ENCODE peak calls at places on chromosome 4, in four cellular contexts. X is colonic mucosa, A is kidney epithelial cell, D is cardiac muscle cell. L is an unnamed sample.
A peak's percentile ranks its signal among the peaks of the same experiment; 100 is the strongest.

GRCh38 chr4:59400334-59400733 is 1799.8 kb upstream of the ADGRL3 start:
- DNase-seq in X (no peak), A (no peak), D (no peak), L (no peak)

GRCh38 chr4:1112821-1113182 is 562 bp downstream of the RNF212 start:
- DNase-seq in A (no peak), D (no peak), X (no peak), L (no peak)

GRCh38 chr4:26803462-26803861 is 57.2 kb upstream of the STIM2 start:
- DNase-seq in A (no peak), D (peak; percentile 33), X (no peak), L (no peak)

GRCh38 chr4:187692626-187693025 is 302.9 kb upstream of the ZFP42 start:
- DNase-seq in D (no peak), X (no peak), A (no peak), L (no peak)

GRCh38 chr4:94507708-94508107 is 56.0 kb downstream of the PDLIM5 start:
- DNase-seq in A (peak; percentile 68), D (peak; percentile 30), X (peak; percentile 29), L (peak; percentile 83)

GRCh38 chr4:78222575-78223186 is 165.6 kb downstream of the FRAS1 start:
- DNase-seq in A (no peak), X (no peak), D (no peak), L (no peak)

GRCh38 chr4:25184056-25184455 is 23.8 kb upstream of the SEPSECS start:
- DNase-seq in X (no peak), A (no peak), D (no peak), L (no peak)

GRCh38 chr4:139028191-139028661 is 12.6 kb downstream of the NOCT start:
- DNase-seq in X (no peak), A (no peak), D (peak; percentile 15), L (no peak)

GRCh38 chr4:19945979-19946380 is 305.7 kb upstream of the SLIT2 start:
- DNase-seq in X (no peak), D (no peak), A (peak; percentile 73), L (peak; percentile 99)

GRCh38 chr4:55553442-55553841 is 6.7 kb upstream of the CLOCK start:
- DNase-seq in X (no peak), A (no peak), D (no peak), L (peak; percentile 43)

GRCh38 chr4:161256716-161257115 is 907.1 kb downstream of the FSTL5 start:
- DNase-seq in D (no peak), X (no peak), A (no peak), L (no peak)

GRCh38 chr4:136524039-136524438 is 1008.3 kb downstream of the PCDH18 start:
- DNase-seq in X (no peak), A (no peak), D (no peak), L (no peak)

GRCh38 chr4:87038837-87039715 is 104.3 kb downstream of the AFF1 start:
- DNase-seq in A (peak; percentile 94), X (no peak), D (peak; percentile 88), L (peak; percentile 91)

GRCh38 chr4:153267013-153267412 is 62.8 kb downstream of the TRIM2 start:
- DNase-seq in D (no peak), A (no peak), X (peak; percentile 46), L (peak; percentile 62)

GRCh38 chr4:1721666-1722550 is 587 bp downstream of the TACC3 start:
- DNase-seq in X (no peak), D (no peak), A (no peak), L (no peak)

DNA sequence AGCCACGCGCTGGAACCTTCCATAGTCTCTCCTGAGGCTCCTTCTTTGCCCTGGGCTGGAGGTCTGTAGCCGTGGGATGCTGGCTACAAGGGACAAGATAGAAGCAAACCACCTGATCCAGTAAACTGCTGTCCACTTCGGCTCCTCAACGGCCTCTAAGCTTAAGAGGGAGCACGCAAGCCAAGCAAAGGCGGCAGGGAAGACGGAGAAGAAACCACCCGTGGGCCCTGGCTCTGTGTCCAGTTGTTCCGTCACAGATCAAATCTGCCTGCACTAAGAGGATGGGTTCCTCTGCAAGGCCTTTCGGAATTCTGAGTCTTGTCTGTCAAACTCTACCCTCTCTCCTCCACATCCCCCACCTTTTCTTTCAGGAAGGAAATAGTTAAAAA is 401 bp upstream of the EDNRA start:
- DNase-seq in X (no peak), D (no peak), A (no peak), L (no peak)
- H3K4me3 ChIP-seq in X (no peak overlapping the region), D (peak overlapping the region; percentile 81), A (peak overlapping the region; percentile 77), L (peak overlapping the region; percentile 59)

DNA sequence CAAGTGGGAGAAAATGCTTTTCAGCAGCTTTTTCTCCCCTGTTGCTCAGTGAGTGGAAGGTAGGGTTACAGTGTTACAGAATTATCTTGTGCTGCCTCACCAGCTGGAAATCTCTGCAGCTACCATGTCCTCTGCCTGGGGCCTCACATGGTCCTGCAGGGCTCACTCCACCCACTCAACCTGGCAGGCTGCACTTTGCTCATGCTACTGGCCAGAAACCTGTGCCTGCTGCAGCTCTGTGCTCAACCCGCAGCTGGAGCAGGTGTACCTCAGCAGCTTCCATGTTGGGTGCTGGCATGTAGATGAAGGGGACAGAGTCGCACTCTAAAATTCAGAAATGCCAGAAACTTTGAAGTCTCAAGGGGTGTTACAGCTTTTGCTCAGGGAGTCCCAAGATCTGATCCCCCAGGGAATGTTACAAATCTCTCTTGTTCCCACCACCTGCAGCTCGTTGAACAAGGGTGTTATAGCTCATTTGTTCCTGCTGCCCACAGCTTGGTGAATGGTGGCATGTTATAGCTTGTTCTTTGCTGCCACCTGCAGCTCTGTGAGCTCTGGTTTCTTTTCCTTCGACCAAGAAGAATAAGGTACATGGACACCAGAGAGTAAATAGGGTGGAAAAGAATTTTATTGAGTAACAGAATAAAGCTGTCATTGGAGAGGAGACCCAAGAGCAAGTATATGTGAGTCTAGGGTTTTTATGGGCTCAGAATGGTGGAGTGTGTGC is 845.8 kb downstream of the TECRL start:
- DNase-seq in X (no peak), A (no peak), D (peak; percentile 23), L (no peak)
- TF ChIP-seq CTCF in X (no peak), A (no peak), D (no peak), L (no peak)

GRCh38 chr4:142402156-142402555 is 443.9 kb downstream of the INPP4B start:
- DNase-seq in X (no peak), A (no peak), D (no peak), L (peak; percentile 51)

GRCh38 chr4:142393127-142393526 is 453.0 kb downstream of the INPP4B start:
- DNase-seq in X (no peak), D (no peak), A (no peak), L (no peak)

GRCh38 chr4:142396279-142396678 is 449.8 kb downstream of the INPP4B start:
- DNase-seq in A (no peak), X (no peak), D (no peak), L (no peak)
- H3K4me3 ChIP-seq in A (no peak overlapping the region), X (no peak overlapping the region), D (no peak overlapping the region), L (no peak overlapping the region)

GRCh38 chr4:81756042-81756441 is 284.3 kb upstream of the RASGEF1B start:
- DNase-seq in D (no peak), X (no peak), A (no peak), L (no peak)
- TF ChIP-seq CTCF in D (no peak), X (no peak), A (no peak), L (no peak)

DNA sequence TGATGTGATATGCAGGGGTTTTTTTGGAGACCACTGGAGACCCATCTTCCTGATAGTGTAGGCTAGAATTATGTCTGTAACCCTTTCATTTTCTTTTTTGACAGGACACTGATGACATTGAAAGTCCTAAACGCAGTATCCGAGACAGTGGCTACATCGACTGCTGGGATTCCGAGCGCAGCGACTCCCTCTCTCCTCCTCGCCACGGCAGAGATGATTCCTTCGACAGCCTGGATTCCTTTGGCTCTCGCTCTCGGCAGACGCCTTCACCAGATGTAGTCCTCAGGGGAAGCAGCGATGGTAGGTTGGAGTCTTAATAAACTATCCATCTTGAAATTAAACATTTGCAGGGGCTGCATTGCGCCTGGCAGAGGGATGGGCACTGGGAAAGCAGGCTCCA is 75.4 kb downstream of the LIMCH1 start:
- DNase-seq in D (no peak), A (no peak), X (peak; percentile 19), L (no peak)
- H3K4me3 ChIP-seq in D (no peak overlapping the region), A (peak overlapping the region; percentile 37), X (no peak overlapping the region), L (peak overlapping the region; percentile 13)

DNA sequence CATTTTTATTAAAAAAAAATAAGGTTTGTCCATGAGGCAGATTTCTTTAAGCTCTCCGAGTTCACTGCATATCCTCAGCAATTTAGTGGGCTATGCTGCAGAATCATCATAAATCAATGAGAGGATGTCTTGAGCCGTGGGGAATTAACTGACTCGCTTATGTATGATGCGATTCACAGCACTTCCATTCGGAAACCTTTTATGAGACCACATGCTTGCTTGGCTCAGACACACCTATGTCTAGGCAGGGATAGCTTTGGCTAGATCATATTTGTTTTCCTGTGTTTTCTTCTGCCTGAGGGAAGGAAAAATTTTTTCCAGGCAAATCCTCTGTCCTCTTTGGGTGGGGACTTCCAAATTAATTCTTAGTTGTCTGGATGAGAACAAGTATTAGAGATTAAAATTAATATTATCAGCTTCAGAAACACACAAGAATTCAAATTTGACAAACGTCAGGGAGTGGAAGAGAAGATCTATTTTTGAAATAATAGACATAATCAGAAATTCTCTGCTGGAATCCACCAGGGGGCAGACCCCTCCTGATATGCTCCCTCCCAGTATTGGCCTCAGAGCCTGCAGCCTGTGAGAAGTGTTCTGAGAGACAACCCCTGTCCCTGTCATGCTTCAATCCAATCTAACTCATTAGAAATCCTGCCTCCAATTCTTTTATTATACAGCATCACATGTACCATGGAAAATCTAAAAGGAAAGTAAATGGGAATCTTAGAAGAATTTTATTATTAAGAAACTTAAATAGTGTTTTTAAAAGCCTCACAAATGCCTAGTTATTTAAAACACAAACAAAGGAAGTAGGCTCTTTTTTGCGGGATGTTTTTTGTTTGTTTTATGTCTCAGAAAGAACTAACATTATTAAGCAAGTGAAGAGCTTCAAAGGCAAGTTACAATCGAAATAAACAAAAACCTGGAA is 345.1 kb upstream of the TACR3 start:
- DNase-seq in D (peak; percentile 73), X (peak; percentile 25), A (no peak), L (peak; percentile 53)
- TF ChIP-seq CTCF in D (peak; percentile 39), X (peak; percentile 40), A (peak; percentile 72), L (peak; percentile 55)

DNA sequence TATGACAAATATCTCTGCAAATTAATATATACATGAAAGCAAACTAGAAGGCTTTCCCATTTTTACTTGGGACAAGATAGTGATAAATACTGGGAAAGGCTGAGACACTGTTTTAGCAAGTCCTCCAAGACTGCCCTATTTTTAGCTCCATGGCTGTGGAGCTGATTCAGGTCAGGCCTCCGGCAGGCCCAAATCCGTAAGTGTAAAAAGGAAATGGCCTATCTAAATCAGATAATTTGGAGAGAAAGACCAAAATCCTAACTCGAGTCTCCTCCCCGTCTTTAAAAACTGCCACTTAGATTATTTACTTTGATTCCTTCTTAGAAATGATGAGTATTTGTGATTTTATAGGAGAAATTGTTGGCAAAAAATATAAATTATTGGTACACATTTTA is 2.9 kb downstream of the OTUD4 start:
- DNase-seq in A (no peak), X (no peak), D (peak; percentile 58), L (peak; percentile 25)
- H3K4me3 ChIP-seq in A (peak overlapping the region; percentile 69), X (peak overlapping the region; percentile 82), D (peak overlapping the region; percentile 90), L (peak overlapping the region; percentile 79)

GRCh38 chr4:52651993-52652672 is 7.0 kb downstream of the USP46 start:
- DNase-seq in X (no peak), A (no peak), D (no peak), L (no peak)
- TF ChIP-seq CTCF in X (no peak), A (no peak), D (no peak), L (no peak)